ENCODE peak calls at places on chromosomes 5 and 9, in ten cellular contexts. U is stimulated activated CD8-positive, alpha-beta memory T cell treated with anti-CD3 and anti-CD28 coated beads, Interleukin-12 subunit alpha, Interleukin-12 subunit beta, amount 100 ng/mL, for 1 hour; I is GM18507; L is neural progenitor cell; X is M059J; Z is heart left ventricle; M is ELF-1; F is T-helper 9 cell; V is germinal center; Y is COR-L47. Q is an unnamed sample.

GRCh38 chr5:119694284-119694683 is 64.9 kb downstream of the FAM170A start:
- DNase-seq in U (no peak), I (no peak), L (no peak), X (no peak), Z (no peak), M (no peak), F (no peak), V (no peak), Y (no peak), Q (no peak)

GRCh38 chr5:31909073-31909472 is 265.0 kb downstream of the GOLPH3 start:
- DNase-seq in U (no peak), I (no peak), L (no peak), X (no peak), Z (no peak), M (no peak), F (no peak), V (no peak), Y (no peak), Q (no peak)

GRCh38 chr5:55306641-55307382 is 682 bp downstream of the DHX29 start:
- DNase-seq in U (no peak), I (no peak), L (no peak), X (peak; percentile 13), Z (no peak), M (no peak), F (no peak), V (peak; percentile 36), Y (no peak), Q (peak; percentile 13)

GRCh38 chr9:27108981-27109541 is at the start of gene TEK:
- DNase-seq in U (no peak), I (no peak), L (peak; percentile 35), X (no peak), Z (peak; percentile 19), M (peak; percentile 58), F (no peak), V (no peak), Y (no peak), Q (no peak)

GRCh38 chr5:172758077-172758835 is 12.7 kb downstream of the DUSP1 start:
- DNase-seq in U (no peak), I (no peak), L (peak; percentile 37), X (peak; percentile 99), Z (no peak), M (peak; percentile 67), F (no peak), V (no peak), Y (no peak), Q (peak; percentile 98)

GRCh38 chr9:112031400-112031799 is 134.8 kb downstream of the UGCG start:
- DNase-seq in U (no peak), I (no peak), L (no peak), X (no peak), Z (no peak), M (no peak), F (no peak), V (no peak), Y (no peak), Q (no peak)

GRCh38 chr5:147965712-147966111 is 59.4 kb upstream of the C5orf46 start:
- DNase-seq in U (no peak), I (no peak), L (no peak), X (no peak), Z (no peak), M (no peak), F (no peak), V (no peak), Y (no peak), Q (peak; percentile 66)

GRCh38 chr5:17096975-17097695 is 120.3 kb upstream of the BASP1 start:
- DNase-seq in U (no peak), I (no peak), L (peak; percentile 69), X (no peak), Z (no peak), M (peak; percentile 60), F (no peak), V (no peak), Y (peak; percentile 47), Q (no peak)

GRCh38 chr5:171366645-171367044 is 21.0 kb upstream of the NPM1 start:
- DNase-seq in U (no peak), I (no peak), L (no peak), X (no peak), Z (no peak), M (no peak), F (no peak), V (no peak), Y (no peak), Q (no peak)

GRCh38 chr9:86517475-86517874 is 163.3 kb upstream of the TUT7 start:
- DNase-seq in U (no peak), I (no peak), L (no peak), X (no peak), Z (no peak), M (no peak), F (no peak), V (no peak), Y (no peak), Q (no peak)

GRCh38 chr9:127112683-127113539 is 9.5 kb downstream of the ANGPTL2 start:
- DNase-seq in U (no peak), I (no peak), L (no peak), X (no peak), Z (no peak), M (no peak), F (no peak), V (no peak), Y (no peak), Q (peak; percentile 51)

Q was measured in MCF 10A.